ENCODE peak calls at places on chromosome 15, in four cellular contexts. One of them, this sample, is unnamed.

GRCh38 chr15:94607176-94607654 is 375.9 kb downstream of the MCTP2 start:
- DNase-seq in IMR-90: no peak
- DNase-seq in mesendoderm: no peak
- DNase-seq in H1: no peak
- DNase-seq in this sample: no peak

GRCh38 chr15:58440181-58440910 is 8.6 kb downstream of the LIPC start:
- DNase-seq in mesendoderm: peak; percentile 50
- DNase-seq in IMR-90: peak; percentile 46
- DNase-seq in H1: no peak
- DNase-seq in this sample: no peak

GRCh38 chr15:68348064-68348463 is 70.5 kb downstream of the FEM1B start:
- DNase-seq in IMR-90: peak; percentile 27
- DNase-seq in H1: no peak
- DNase-seq in mesendoderm: no peak
- DNase-seq in this sample: no peak

GRCh38 chr15:70258369-70259029 is 160.8 kb upstream of the TLE3 start:
- DNase-seq in H1: no peak
- DNase-seq in IMR-90: no peak
- DNase-seq in mesendoderm: no peak
- DNase-seq in this sample: no peak

GRCh38 chr15:45387379-45388007 is 9.1 kb upstream of the GATM start:
- DNase-seq in IMR-90: no peak
- DNase-seq in H1: no peak
- DNase-seq in mesendoderm: no peak
- DNase-seq in this sample: no peak

GRCh38 chr15:39908186-39908585 is 11.9 kb downstream of the GPR176 start:
- DNase-seq in IMR-90: peak; percentile 96
- DNase-seq in mesendoderm: no peak
- DNase-seq in H1: no peak
- DNase-seq in this sample: no peak

GRCh38 chr15:32851619-32852416 is 134.0 kb downstream of the GREM1 start:
- DNase-seq in IMR-90: peak; percentile 96
- DNase-seq in H1: no peak
- DNase-seq in mesendoderm: no peak
- DNase-seq in this sample: no peak

GRCh38 chr15:39438795-39439577 is 141.9 kb upstream of the THBS1 start:
- DNase-seq in H1: no peak
- DNase-seq in IMR-90: peak; percentile 40
- DNase-seq in mesendoderm: peak; percentile 44
- DNase-seq in this sample: no peak

GRCh38 chr15:59538494-59538893 is 73.1 kb upstream of the GCNT3 start:
- DNase-seq in H1: no peak
- DNase-seq in IMR-90: no peak
- DNase-seq in mesendoderm: no peak
- DNase-seq in this sample: no peak

GRCh38 chr15:55737373-55737772 is 5.6 kb downstream of the PRTG start:
- DNase-seq in IMR-90: peak; percentile 5
- DNase-seq in mesendoderm: peak; percentile 89
- DNase-seq in H1: no peak
- DNase-seq in this sample: no peak

GRCh38 chr15:67680645-67681044 is 138.1 kb downstream of the MAP2K5 start:
- DNase-seq in H1: no peak
- DNase-seq in IMR-90: peak; percentile 16
- DNase-seq in mesendoderm: peak; percentile 31
- DNase-seq in this sample: no peak

DNA sequence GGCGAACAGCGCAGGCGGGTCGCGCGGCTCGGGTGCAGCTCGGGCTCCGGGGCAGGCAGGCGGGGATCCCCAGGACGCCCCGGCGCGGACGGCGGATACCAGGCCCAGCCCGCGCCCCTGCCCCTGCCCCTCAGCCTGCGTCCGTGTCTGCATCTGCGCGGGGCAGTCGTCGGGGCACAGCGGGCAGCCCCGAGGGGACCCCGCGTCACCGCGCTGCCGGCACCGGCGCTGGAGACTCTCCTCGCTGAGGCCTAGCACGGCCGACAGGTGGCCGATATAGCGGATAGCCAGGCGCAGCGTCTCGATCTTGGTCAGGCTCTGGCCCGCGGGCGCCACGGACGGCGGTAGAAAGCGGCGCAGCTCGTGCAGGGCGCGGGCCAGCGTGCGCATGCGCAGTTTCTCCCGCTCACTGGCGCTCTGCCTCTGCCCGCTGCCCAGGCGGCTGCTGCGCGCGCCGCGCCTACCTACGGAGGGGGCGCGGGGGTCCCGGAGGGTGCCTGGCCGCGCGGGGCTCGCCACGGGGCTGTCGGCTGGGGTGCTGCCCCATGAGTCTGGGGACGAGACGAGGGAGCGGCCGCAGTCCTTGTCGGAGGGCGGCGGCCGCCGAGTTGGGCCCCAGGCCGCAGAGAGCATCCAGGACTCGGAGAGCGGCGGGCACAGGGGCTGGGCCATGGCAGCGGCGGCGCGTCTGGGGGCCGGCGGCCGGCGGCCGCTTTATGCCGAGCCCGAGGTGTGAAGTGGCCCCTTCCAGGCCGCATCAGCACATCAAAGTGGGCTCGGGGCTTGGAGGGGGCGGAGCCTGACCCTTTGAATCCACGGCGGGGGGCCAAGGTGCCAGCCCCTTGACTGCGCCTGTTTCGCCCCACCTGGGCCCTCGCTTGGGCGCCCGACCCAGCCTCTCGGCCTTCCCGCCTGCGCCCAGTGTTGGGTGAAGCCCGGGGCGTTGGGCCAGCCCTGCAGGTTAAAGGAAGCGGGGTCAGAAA is at the start of gene MESP1:
- DNase-seq in mesendoderm: peak; percentile 95
- DNase-seq in IMR-90: peak; percentile 87
- DNase-seq in H1: peak; percentile 93
- DNase-seq in this sample: peak; percentile 95
- H2BK15ac ChIP-seq in mesendoderm: no peak within 1 kb of the TSS
- H2BK15ac ChIP-seq in IMR-90: no peak within 1 kb of the TSS
- H2BK15ac ChIP-seq in H1: peak within 1 kb of the TSS; percentile 29
- H2BK15ac ChIP-seq in this sample: no peak within 1 kb of the TSS

DNA sequence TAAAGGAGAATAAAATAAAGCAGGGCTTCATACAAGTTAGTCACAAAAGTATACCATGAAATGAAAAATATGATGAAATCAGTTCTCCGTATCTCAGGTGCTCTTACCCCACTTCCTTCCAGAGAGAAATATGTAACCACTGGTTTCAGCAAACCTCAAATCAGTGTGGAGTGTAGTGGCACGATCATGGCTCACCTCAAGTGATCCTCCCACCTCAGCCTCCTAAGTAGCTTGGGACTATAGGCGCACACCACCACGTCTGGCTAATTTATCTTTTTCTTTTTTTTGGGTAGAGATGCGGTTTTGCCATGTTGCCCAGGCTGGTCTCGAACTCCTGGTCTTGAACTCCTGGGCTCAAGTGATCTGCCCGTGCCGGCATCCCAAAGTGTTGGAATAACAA is 24.2 kb downstream of the DENND4A start:
- DNase-seq in H1: no peak
- DNase-seq in IMR-90: no peak
- DNase-seq in mesendoderm: no peak
- DNase-seq in this sample: no peak
- H2BK120ac ChIP-seq in H1: no peak overlapping the region
- H2BK120ac ChIP-seq in IMR-90: peak overlapping the region; percentile 52
- H2BK120ac ChIP-seq in mesendoderm: no peak overlapping the region
- H2BK120ac ChIP-seq in this sample: no peak overlapping the region

GRCh38 chr15:85396554-85396953 is 16.2 kb downstream of the AKAP13 start:
- DNase-seq in mesendoderm: no peak
- DNase-seq in H1: no peak
- DNase-seq in IMR-90: no peak
- DNase-seq in this sample: no peak
- H4K5ac ChIP-seq in mesendoderm: no peak overlapping the region
- H4K5ac ChIP-seq in H1: no peak overlapping the region
- H4K5ac ChIP-seq in IMR-90: no peak overlapping the region
- H4K5ac ChIP-seq in this sample: no peak overlapping the region

DNA sequence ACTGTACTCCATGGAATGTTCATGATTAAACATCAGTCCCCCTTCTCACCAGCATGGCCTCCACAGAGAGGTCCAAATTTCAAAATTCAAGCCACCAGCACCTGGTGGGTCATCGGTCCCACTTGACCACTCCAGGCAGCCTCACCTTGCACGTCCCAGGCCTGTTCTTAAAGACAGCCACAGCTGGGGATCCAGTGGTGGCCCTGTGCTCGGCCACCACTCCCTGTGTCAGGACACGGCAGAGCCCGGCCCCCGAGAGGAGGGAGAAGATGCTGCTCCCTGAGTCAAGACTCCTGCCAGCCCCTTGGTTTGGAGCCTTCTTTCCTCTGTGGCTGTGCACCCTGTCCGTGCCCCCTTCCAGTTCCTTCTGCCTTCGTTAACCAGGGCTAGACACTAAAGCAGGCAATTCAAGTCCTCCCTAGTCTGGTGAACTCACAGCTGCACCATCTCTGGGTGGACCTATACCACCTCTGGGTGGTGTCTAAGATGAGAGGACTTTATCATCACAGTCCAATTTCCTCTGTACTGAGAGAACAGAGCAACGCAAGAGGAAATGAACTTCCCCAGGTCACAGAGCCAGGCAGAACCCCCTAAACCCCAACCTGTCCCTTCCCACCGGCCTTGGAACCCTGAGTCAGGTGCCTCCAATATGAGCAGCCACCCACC is 97.1 kb downstream of the MEGF11 start:
- DNase-seq in IMR-90: no peak
- DNase-seq in H1: no peak
- DNase-seq in mesendoderm: no peak
- DNase-seq in this sample: no peak
- H2BK15ac ChIP-seq in IMR-90: no peak overlapping the region
- H2BK15ac ChIP-seq in H1: no peak overlapping the region
- H2BK15ac ChIP-seq in mesendoderm: no peak overlapping the region
- H2BK15ac ChIP-seq in this sample: no peak overlapping the region

GRCh38 chr15:99104788-99105515 is at the start of gene SYNM:
- DNase-seq in H1: peak; percentile 87
- DNase-seq in mesendoderm: peak; percentile 90
- DNase-seq in IMR-90: peak; percentile 72
- DNase-seq in this sample: peak; percentile 91
- H2BK120ac ChIP-seq in H1: no peak within 1 kb of the TSS
- H2BK120ac ChIP-seq in mesendoderm: no peak within 1 kb of the TSS
- H2BK120ac ChIP-seq in IMR-90: no peak within 1 kb of the TSS
- H2BK120ac ChIP-seq in this sample: no peak within 1 kb of the TSS

This sample was measured in H9.